ENCODE peak calls at places on chromosomes 1 and 21, in four cellular contexts. B is heart left ventricle, I is GM23248, O is fibroblast of lung. T is an unnamed sample. For H3K4me1, the result is how much of the 10 kb centered on the place peaks cover.

GRCh38 chr1:20413136-20413790 is 72.7 kb downstream of the CAMK2N1 start:
- DNase-seq in B (no peak), I (no peak), O (no peak), T (no peak)

GRCh38 chr1:230702934-230703678 is 10.8 kb downstream of the AGT start:
- DNase-seq in B (no peak), I (no peak), O (no peak), T (no peak)

GRCh38 chr1:75986478-75986877 is 54.3 kb upstream of the ASB17 start:
- DNase-seq in B (no peak), I (peak), O (no peak), T (no peak)

GRCh38 chr1:173422456-173422976 is 54.6 kb upstream of the PRDX6 start:
- DNase-seq in B (no peak), I (no peak), O (no peak), T (no peak)

GRCh38 chr1:224497714-224498573 is 63.3 kb upstream of the WDR26 start:
- DNase-seq in B (no peak), I (peak), O (peak), T (no peak)

GRCh38 chr1:37323486-37324377 is 150.6 kb upstream of the ZC3H12A start:
- DNase-seq in B (no peak), I (no peak), O (peak), T (no peak)

GRCh38 chr1:223496883-223497282 is 103.7 kb downstream of the CCDC185 start:
- DNase-seq in B (no peak), I (no peak), O (no peak), T (no peak)

GRCh38 chr1:182059936-182060335 is 1.6 kb downstream of the ZNF648 start:
- DNase-seq in B (no peak), I (no peak), O (no peak), T (no peak)

GRCh38 chr1:172827301-172827700 is 168.4 kb downstream of the FASLG start:
- DNase-seq in B (no peak), I (no peak), O (peak), T (no peak)

GRCh38 chr1:183550915-183551314 is 39.3 kb downstream of the NCF2 start:
- DNase-seq in B (no peak), I (no peak), O (no peak), T (no peak)

GRCh38 chr21:44549525-44550211 is 1.6 kb downstream of the KRTAP10-2 start:
- DNase-seq in B (no peak), I (no peak), O (no peak), T (no peak)

GRCh38 chr1:227356582-227357228 is 38.4 kb upstream of the CDC42BPA start:
- DNase-seq in B (no peak), I (peak), O (no peak), T (no peak)

GRCh38 chr1:116711061-116711582 is 43.1 kb upstream of the CD2 start:
- DNase-seq in B (no peak), I (no peak), O (no peak), T (no peak)

GRCh38 chr1:10909697-10910489 is 102.6 kb upstream of the TARDBP start:
- DNase-seq in B (peak), I (peak), O (no peak), T (peak)

GRCh38 chr1:26079960-26080814 is 12.8 kb upstream of the TRIM63 start:
- DNase-seq in B (no peak), I (no peak), O (no peak), T (no peak)

GRCh38 chr1:26077524-26077923 is 10.1 kb upstream of the TRIM63 start:
- DNase-seq in B (no peak), I (no peak), O (no peak), T (no peak)

GRCh38 chr1:26081267-26082019 is 14.0 kb upstream of the TRIM63 start:
- DNase-seq in B (peak), I (no peak), O (no peak), T (no peak)

GRCh38 chr1:26078286-26079177 is 11.1 kb upstream of the TRIM63 start:
- DNase-seq in B (no peak), I (no peak), O (no peak), T (no peak)

DNA sequence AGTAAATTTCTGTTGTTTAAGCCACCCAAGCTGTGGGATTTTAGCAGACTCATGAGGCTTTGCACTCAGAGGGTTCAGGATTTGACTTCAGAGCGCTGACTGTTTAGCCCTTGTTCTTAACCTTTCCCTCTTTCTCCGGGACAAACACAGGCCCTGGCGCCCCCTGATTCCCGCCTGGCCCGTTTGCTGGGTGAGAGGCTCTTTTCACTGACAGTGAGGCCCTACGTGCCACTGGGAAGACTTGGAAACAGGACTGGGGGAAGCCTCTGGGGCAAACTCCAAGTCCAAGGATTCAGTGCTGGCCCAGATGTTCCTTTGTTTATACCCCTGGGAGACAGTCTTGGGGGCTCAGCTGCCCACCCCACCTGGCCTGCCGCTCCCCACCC is 11.7 kb upstream of the TRIM63 start:
- DNase-seq in B (no peak), I (no peak), O (no peak), T (no peak)
- H3K4me1 ChIP-seq in B (under half), I (under half), O (under half), T (under half)

GRCh38 chr1:101236546-101237228 is at the start of gene S1PR1:
- DNase-seq in B (peak), I (peak), O (peak), T (peak)

GRCh38 chr1:101233495-101233894 is 3.3 kb upstream of the S1PR1 start:
- DNase-seq in B (no peak), I (peak), O (no peak), T (no peak)

GRCh38 chr1:101237229-101237837 is 514 bp downstream of the S1PR1 start:
- DNase-seq in B (no peak), I (peak), O (peak), T (peak)

GRCh38 chr1:101235696-101236545 is 898 bp upstream of the S1PR1 start:
- DNase-seq in B (peak), I (peak), O (peak), T (peak)

DNA sequence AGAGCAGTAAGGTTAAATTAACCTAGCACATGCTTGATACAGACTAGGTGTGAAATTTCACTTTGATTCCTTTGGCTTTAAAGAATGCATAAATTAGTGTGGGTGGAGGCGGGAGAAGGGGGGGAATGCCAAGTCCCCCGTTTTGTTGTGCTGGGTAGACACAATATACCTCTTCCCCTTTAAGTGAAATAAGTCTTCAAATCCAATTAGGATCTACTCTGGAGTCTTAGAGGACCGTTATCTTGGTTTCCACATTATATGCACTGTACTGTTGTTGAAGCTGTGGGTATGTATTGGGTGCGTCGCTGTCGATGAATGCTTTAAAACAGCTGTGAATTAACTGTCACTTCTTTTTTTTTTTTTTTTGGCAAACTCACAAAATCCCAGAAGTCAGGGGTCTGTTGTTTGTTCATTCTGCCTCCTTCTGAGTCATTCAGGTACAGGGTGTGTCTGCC is 1.6 kb upstream of the S1PR1 start:
- DNase-seq in B (no peak), I (peak), O (no peak), T (no peak)
- H3K4me3 ChIP-seq in B (peak), I (peak), O (peak), T (peak)

GRCh38 chr1:23562138-23562819 is 3.0 kb upstream of the ID3 start:
- DNase-seq in B (peak), I (peak), O (peak), T (no peak)

GRCh38 chr1:23563755-23564374 is 4.6 kb upstream of the ID3 start:
- DNase-seq in B (no peak), I (no peak), O (no peak), T (no peak)

GRCh38 chr1:23561813-23562100 is 2.5 kb upstream of the ID3 start:
- DNase-seq in B (no peak), I (peak), O (no peak), T (no peak)

GRCh38 chr1:23561076-23561812 is 1.9 kb upstream of the ID3 start:
- DNase-seq in B (no peak), I (no peak), O (no peak), T (no peak)

DNA sequence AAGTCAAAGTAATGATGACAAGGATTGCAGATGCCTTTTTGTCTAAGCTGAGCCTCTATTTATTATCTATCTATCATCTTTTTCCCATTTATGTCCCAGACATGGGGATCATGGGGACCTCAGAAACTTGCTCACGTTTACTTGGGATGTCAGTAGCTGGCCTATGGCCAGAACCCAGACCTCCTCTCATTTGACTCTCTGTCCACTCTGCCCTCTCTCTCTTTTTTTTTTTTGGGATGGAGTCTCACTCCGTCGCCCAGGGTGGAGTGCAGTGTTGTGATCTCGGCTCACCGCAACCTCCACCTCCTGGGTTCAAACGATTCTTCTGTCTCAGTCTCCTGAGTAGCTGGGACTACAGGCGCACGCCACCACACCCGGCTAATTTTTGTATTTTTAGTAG is 3.7 kb upstream of the ID3 start:
- DNase-seq in B (no peak), I (no peak), O (no peak), T (no peak)
- H3K27ac ChIP-seq in B (peak), I (peak), O (peak), T (peak)

GRCh38 chr1:27600500-27601175 is 3.3 kb downstream of the AHDC1 start:
- DNase-seq in B (peak), I (no peak), O (no peak), T (no peak)

GRCh38 chr1:27599605-27600499 is 4.1 kb downstream of the AHDC1 start:
- DNase-seq in B (peak), I (no peak), O (no peak), T (no peak)

GRCh38 chr1:27601771-27602509 is 2.0 kb downstream of the AHDC1 start:
- DNase-seq in B (peak), I (peak), O (no peak), T (no peak)

GRCh38 chr1:27602510-27603319 is 1.2 kb downstream of the AHDC1 start:
- DNase-seq in B (peak), I (peak), O (no peak), T (peak)

GRCh38 chr1:27601321-27601770 is 2.6 kb downstream of the AHDC1 start:
- DNase-seq in B (no peak), I (peak), O (no peak), T (no peak)
- H3K4me1 ChIP-seq in B (under half), I (under half), O (under half), T (half or more)

GRCh38 chr1:100050139-100050538 is 80.3 kb downstream of the SLC35A3 start:
- DNase-seq in B (no peak), I (no peak), O (no peak), T (no peak)
- H3K4me3 ChIP-seq in B (no peak), I (no peak), O (no peak), T (no peak)

DNA sequence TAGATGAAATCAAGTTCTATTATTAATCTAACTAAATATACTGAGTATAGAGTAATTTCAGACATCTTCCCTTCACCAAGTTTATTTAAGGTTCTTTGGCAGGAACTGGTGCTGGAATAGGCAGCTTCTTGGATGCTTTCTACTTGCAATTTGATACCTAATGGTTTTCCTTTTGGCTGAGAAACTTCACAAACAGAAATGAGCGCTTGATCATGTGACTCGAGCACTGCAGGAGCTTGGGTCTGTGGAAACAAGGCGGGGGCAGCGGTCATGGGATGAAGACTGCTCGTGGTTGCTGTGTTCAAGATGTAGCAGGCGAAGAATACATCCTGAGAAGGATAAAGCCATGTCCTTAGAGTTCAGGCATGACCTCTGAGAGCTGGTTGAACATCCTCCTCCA is 136.8 kb downstream of the PTPRC start:
- DNase-seq in B (no peak), I (no peak), O (peak), T (no peak)
- H3K27ac ChIP-seq in B (no peak), I (no peak), O (no peak), T (no peak)